ENCODE peak calls at places on chromosomes 1 and 21, in nine cellular contexts. Z is lower lobe of right lung, N is neural progenitor cell, V is right atrium auricular region, P is esophagus squamous epithelium, U is cardiac muscle cell, I is thoracic aorta, L is right lobe of liver, A is left ventricle myocardium inferior. T is an unnamed sample. For H3K4me1, the result is how much of the 10 kb centered on the place peaks cover.

GRCh38 chr1:157025321-157025720 is 20.2 kb downstream of the ARHGEF11 start:
- DNase-seq in P (no peak), U (no peak), V (no peak), I (no peak), A (no peak), Z (no peak), L (no peak), N (no peak), T (no peak)

GRCh38 chr1:225131869-225132268 is 202.4 kb downstream of the DNAH14 start:
- DNase-seq in A (no peak), Z (no peak), V (no peak), U (no peak), N (no peak), P (no peak), I (no peak), L (no peak), T (no peak)

GRCh38 chr1:96808186-96808585 is 86.6 kb downstream of the PTBP2 start:
- DNase-seq in L (no peak), V (no peak), Z (no peak), P (no peak), I (no peak), U (peak), N (no peak), A (no peak), T (peak)

GRCh38 chr1:101227837-101228236 is 9.0 kb upstream of the S1PR1 start:
- DNase-seq in A (no peak), L (no peak), U (no peak), I (no peak), N (no peak), Z (no peak), P (no peak), V (no peak), T (no peak)

GRCh38 chr1:35046730-35047129 is 15.0 kb upstream of the ZMYM6 start:
- DNase-seq in A (no peak), I (no peak), N (no peak), Z (no peak), V (no peak), L (no peak), P (no peak), U (no peak), T (no peak)

GRCh38 chr1:109984456-109985250 is at the start of gene AHCYL1:
- DNase-seq in L (peak), N (peak), I (peak), A (peak), Z (peak), P (peak), V (peak), U (peak), T (peak)

GRCh38 chr1:22518379-22518778 is 44.9 kb upstream of the EPHA8 start:
- DNase-seq in U (no peak), N (no peak), L (no peak), A (no peak), Z (no peak), P (no peak), I (no peak), V (no peak), T (no peak)

GRCh38 chr1:162357681-162358266 is 18.9 kb downstream of the SPATA46 start:
- DNase-seq in I (no peak), P (no peak), A (no peak), Z (no peak), L (no peak), N (peak), U (peak), V (no peak), T (peak)

GRCh38 chr1:54118704-54119103 is 34.1 kb downstream of the CDCP2 start:
- DNase-seq in I (no peak), U (no peak), P (no peak), N (no peak), V (no peak), L (no peak), Z (no peak), A (no peak), T (no peak)

GRCh38 chr1:153310526-153310925 is 2.2 kb downstream of the PGLYRP3 start:
- DNase-seq in N (no peak), Z (no peak), P (no peak), U (no peak), V (peak), I (no peak), L (no peak), A (no peak), T (no peak)

GRCh38 chr1:110675060-110675791 is 486 bp upstream of the KCNA3 start:
- DNase-seq in V (no peak), N (peak), Z (no peak), P (no peak), U (no peak), A (no peak), L (no peak), I (no peak), T (no peak)

GRCh38 chr1:59146651-59147358 is 150.1 kb upstream of the FGGY start:
- DNase-seq in P (no peak), U (peak), N (peak), Z (peak), A (peak), L (peak), I (no peak), V (no peak), T (no peak)

GRCh38 chr1:76726251-76726650 is 141.0 kb upstream of the ST6GALNAC5 start:
- DNase-seq in V (no peak), L (no peak), A (no peak), U (no peak), N (no peak), I (no peak), Z (no peak), P (no peak), T (no peak)

GRCh38 chr1:96971849-96972602 is 250.4 kb downstream of the PTBP2 start:
- DNase-seq in Z (no peak), N (no peak), P (no peak), V (no peak), U (no peak), I (no peak), L (no peak), A (no peak), T (no peak)

GRCh38 chr1:170665625-170666024 is 1.7 kb downstream of the PRRX1 start:
- DNase-seq in I (no peak), N (peak), P (no peak), V (no peak), L (no peak), Z (no peak), A (no peak), U (no peak), T (no peak)

GRCh38 chr21:42220138-42220701 is 1.3 kb downstream of the ABCG1 start:
- DNase-seq in I (no peak), Z (peak), P (peak), U (peak), L (peak), V (peak), A (peak), N (peak), T (peak)

GRCh38 chr1:110069302-110070281 is 880 bp downstream of the ALX3 start:
- DNase-seq in U (peak), A (no peak), Z (no peak), I (no peak), L (no peak), V (no peak), P (no peak), N (peak), T (no peak)

GRCh38 chr1:110916669-110917306 is 43.8 kb downstream of the CD53 start:
- DNase-seq in N (no peak), I (no peak), U (no peak), V (no peak), A (no peak), L (no peak), Z (no peak), P (no peak), T (no peak)

GRCh38 chr1:228875741-228876140 is 140.5 kb downstream of the RHOU start:
- DNase-seq in P (no peak), N (no peak), Z (no peak), V (no peak), I (no peak), U (no peak), L (no peak), A (no peak), T (no peak)

GRCh38 chr1:214493126-214493796 is 58.1 kb downstream of the PTPN14 start:
- DNase-seq in P (no peak), Z (no peak), A (no peak), L (no peak), V (no peak), I (no peak), N (no peak), U (no peak), T (no peak)

GRCh38 chr1:179082308-179083030 is 599 bp downstream of the TOR3A start:
- DNase-seq in Z (no peak), P (no peak), I (no peak), N (peak), A (peak), V (peak), L (peak), U (peak), T (peak)

GRCh38 chr21:15775981-15776380 is 46.2 kb downstream of the USP25 start:
- DNase-seq in U (no peak), V (no peak), Z (no peak), I (no peak), P (no peak), L (no peak), N (no peak), A (no peak), T (no peak)

GRCh38 chr1:175268720-175269119 is 76.1 kb upstream of the KIAA0040 start:
- DNase-seq in P (no peak), L (no peak), A (no peak), N (no peak), V (no peak), U (no peak), Z (no peak), I (no peak), T (no peak)

GRCh38 chr21:33403128-33403785 is at the start of gene IFNGR2:
- DNase-seq in N (peak), U (peak), L (peak), Z (peak), V (no peak), A (peak), I (no peak), P (no peak), T (peak)

GRCh38 chr1:54487571-54488050 is 60.4 kb upstream of the ACOT11 start:
- DNase-seq in L (peak), U (no peak), A (peak), N (peak), I (no peak), P (no peak), V (no peak), Z (no peak), T (no peak)

GRCh38 chr1:183719976-183720497 is 66.9 kb upstream of the APOBEC4 start:
- DNase-seq in U (no peak), Z (no peak), A (no peak), L (no peak), I (no peak), V (no peak), N (no peak), P (no peak), T (no peak)

GRCh38 chr21:33136898-33137502 is 67.1 kb downstream of the OLIG1 start:
- DNase-seq in A (no peak), N (no peak), I (no peak), L (no peak), Z (no peak), P (no peak), V (no peak), U (no peak), T (no peak)

GRCh38 chr1:245169391-245169790 is 14.6 kb downstream of the KIF26B start:
- DNase-seq in L (no peak), A (no peak), U (no peak), N (no peak), I (no peak), V (peak), P (no peak), Z (no peak), T (no peak)

GRCh38 chr1:222171005-222171404 is 376.9 kb downstream of the HHIPL2 start:
- DNase-seq in U (peak), N (peak), Z (no peak), V (no peak), L (no peak), A (no peak), P (no peak), I (no peak), T (peak)

GRCh38 chr1:11796036-11796828 is 9.5 kb downstream of the MTHFR start:
- DNase-seq in A (peak), U (no peak), N (no peak), Z (no peak), L (peak), P (no peak), V (no peak), I (no peak), T (no peak)

GRCh38 chr1:163071381-163072255 is 2.5 kb downstream of the RGS4 start:
- DNase-seq in N (peak), L (peak), P (no peak), Z (no peak), I (peak), U (peak), V (peak), A (peak), T (peak)

GRCh38 chr1:234917495-234918188 is 211.0 kb downstream of the TOMM20 start:
- DNase-seq in L (no peak), I (no peak), N (no peak), A (no peak), U (no peak), P (no peak), Z (no peak), V (no peak), T (no peak)

GRCh38 chr1:203185585-203185984 is 919 bp downstream of the CHI3L1 start:
- DNase-seq in P (no peak), A (no peak), V (no peak), I (no peak), Z (no peak), L (no peak), U (no peak), N (no peak), T (no peak)

GRCh38 chr1:82969340-82969739 is 1029.6 kb downstream of the TTLL7 start:
- DNase-seq in I (no peak), U (no peak), A (no peak), P (no peak), Z (no peak), N (no peak), V (no peak), L (no peak), T (no peak)

GRCh38 chr21:34984356-34984755 is 64.7 kb downstream of the RUNX1 start:
- DNase-seq in A (no peak), Z (no peak), P (no peak), L (no peak), V (no peak), N (no peak), I (no peak), U (no peak), T (no peak)

GRCh38 chr21:44742418-44743153 is 31.2 kb upstream of the TSPEAR start:
- DNase-seq in U (no peak), V (no peak), L (no peak), I (no peak), Z (no peak), N (no peak), A (no peak), P (no peak), T (no peak)

GRCh38 chr1:173638043-173639021 is 3.2 kb downstream of the TEX50 start:
- DNase-seq in A (no peak), L (no peak), V (no peak), P (no peak), N (no peak), U (no peak), I (no peak), Z (no peak), T (no peak)
- H3K4me3 ChIP-seq in A (no peak), L (no peak), V (no peak), P (no peak), N (peak), U (no peak), I (no peak), Z (no peak), T (no peak)

GRCh38 chr1:192157067-192157466 is 1.2 kb upstream of the RGS18 start:
- DNase-seq in N (no peak), Z (no peak), P (no peak), U (no peak), I (no peak), V (no peak), L (no peak), A (no peak), T (no peak)

GRCh38 chr1:192158181-192158580 is at the start of gene RGS18:
- DNase-seq in I (no peak), P (no peak), L (no peak), V (no peak), U (no peak), A (no peak), N (no peak), Z (no peak), T (no peak)

GRCh38 chr1:192147626-192148025 is 10.6 kb upstream of the RGS18 start:
- DNase-seq in P (no peak), V (no peak), L (no peak), N (no peak), Z (no peak), A (no peak), U (no peak), I (no peak), T (no peak)

GRCh38 chr1:192151176-192151575 is 7.1 kb upstream of the RGS18 start:
- DNase-seq in U (no peak), A (no peak), P (no peak), L (no peak), Z (no peak), I (no peak), V (no peak), N (no peak), T (no peak)

DNA sequence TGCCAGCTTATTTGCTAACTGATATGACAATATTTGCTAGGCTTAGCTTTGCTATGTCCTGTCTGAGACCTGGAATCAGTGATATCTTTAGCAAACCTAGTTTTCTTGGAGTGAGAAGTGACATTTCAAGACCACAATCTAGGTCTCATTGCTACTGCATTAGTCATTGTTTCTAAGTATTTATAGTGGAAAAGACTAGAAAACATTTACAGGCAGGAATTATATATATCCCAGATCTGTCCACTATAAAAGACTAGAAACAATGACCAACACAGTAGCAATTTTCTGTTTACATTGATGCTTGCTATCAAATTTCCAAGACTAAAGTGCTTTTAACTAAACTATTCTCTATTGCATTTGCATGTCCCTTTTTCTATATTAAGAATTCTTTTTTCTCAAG is 5.0 kb upstream of the RGS18 start:
- DNase-seq in A (no peak), U (no peak), Z (no peak), I (no peak), V (no peak), L (no peak), N (no peak), P (no peak), T (no peak)
- TF ChIP-seq CTCF in A (no peak), U (no peak), Z (no peak), I (no peak), V (no peak), L (no peak), N (no peak), P (no peak), T (no peak)

GRCh38 chr1:42311897-42312296 is 23.1 kb downstream of the FOXJ3 start:
- DNase-seq in N (no peak), V (no peak), U (no peak), L (no peak), I (no peak), Z (no peak), P (no peak), A (no peak), T (no peak)

GRCh38 chr1:42316292-42316691 is 18.7 kb downstream of the FOXJ3 start:
- DNase-seq in N (no peak), V (no peak), U (no peak), Z (no peak), P (no peak), I (no peak), L (no peak), A (no peak), T (no peak)

GRCh38 chr1:42312576-42313212 is 22.3 kb downstream of the FOXJ3 start:
- DNase-seq in P (no peak), U (no peak), I (no peak), N (no peak), L (no peak), Z (no peak), V (no peak), A (no peak), T (no peak)

GRCh38 chr1:42315500-42315899 is 19.5 kb downstream of the FOXJ3 start:
- DNase-seq in V (no peak), A (no peak), Z (no peak), I (no peak), U (no peak), L (no peak), P (no peak), N (no peak), T (no peak)

DNA sequence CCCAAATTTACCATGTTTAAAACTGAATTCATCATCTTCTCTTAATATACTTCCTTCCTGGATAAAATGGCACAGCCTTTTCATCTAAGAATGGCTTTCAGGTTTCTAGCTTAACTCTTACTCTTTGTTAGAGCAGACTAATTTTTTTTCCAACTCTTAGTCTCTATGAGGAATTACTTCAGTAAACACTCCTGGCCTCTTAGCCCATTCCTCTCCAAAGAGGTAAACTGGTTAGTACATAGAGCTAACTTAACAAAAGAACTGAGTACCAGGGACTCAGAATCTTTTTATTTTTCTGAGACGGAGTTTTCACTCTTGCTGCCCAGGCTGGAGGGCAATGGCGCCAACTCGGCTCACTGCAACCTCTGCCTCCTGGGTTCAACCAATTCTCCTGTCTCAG is 21.1 kb downstream of the FOXJ3 start:
- DNase-seq in P (no peak), Z (no peak), L (no peak), N (no peak), A (no peak), V (no peak), I (no peak), U (no peak), T (no peak)
- H3K4me1 ChIP-seq in P (under half), Z (under half), L (under half), N (under half), A (half or more), V (under half), I (under half), U (under half), T (under half)

GRCh38 chr1:116230712-116231111 is 119.5 kb downstream of the MAB21L3 start:
- DNase-seq in U (no peak), P (no peak), V (no peak), L (no peak), I (no peak), Z (no peak), A (no peak), N (no peak), T (no peak)
- H3K4me3 ChIP-seq in U (no peak), P (no peak), V (no peak), L (no peak), I (no peak), Z (no peak), A (no peak), N (no peak), T (no peak)

DNA sequence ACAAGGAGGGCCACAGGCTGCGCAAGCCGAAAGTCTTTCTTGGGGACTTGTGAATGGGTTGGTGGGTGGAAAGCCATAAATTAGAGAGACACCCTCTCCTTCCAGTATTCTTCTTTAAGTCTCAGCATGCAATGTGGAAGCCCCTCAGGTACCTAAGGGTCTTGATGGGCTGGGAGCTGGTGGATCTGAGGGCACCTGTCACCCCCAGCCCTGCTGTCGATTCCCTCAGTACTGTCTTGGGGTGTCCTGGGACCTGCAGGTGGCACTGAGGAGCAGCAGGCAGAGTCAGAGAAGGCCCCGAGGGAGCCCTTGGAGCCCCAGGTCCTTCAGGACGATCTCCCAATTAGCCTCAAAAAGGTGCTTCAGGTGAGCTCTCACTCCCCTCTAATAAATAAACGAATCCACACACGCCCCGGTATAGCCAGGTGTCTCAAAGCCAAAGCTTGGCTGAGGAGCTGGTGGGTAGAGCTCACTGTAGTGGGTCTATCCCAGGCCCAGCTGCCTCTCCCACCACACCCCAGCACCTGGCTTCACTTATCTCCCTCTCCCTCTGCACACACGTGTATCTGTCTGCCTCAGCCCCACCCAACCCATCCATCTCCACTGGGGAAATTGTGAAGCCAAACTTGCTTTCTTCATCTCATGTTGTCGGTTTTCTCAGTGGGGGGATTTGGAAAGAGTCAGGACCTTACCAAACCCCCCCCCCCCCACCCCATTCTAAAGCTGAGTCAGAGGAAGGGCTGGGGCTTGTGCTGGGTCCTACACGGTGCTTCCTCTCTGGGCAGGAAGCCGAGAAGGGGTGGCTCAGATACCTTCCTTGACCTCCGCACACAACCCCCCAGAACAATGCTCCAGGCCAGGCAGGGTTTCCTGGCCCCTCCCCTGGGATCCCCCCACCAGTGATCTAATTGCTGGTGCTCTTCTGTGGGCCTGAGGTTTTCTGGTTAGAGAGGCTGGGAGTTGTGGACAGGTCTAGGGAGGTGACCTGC is 1.6 kb downstream of the ADAM15 start:
- DNase-seq in L (no peak), I (no peak), Z (no peak), V (no peak), U (no peak), P (no peak), A (peak), N (peak), T (no peak)
- TF ChIP-seq CTCF in L (peak), I (no peak), Z (peak), V (no peak), U (peak), P (peak), A (no peak), N (peak), T (peak)

T was measured in BE2C.